ENCODE peak calls at places on chromosomes 16 and 17, in nine cellular contexts. C, D, Z, Q, J, M, O, R and U are unnamed samples.

GRCh38 chr17:64728041-64728695 is 66.1 kb upstream of the SMURF2 start:
- DNase-seq in C (no peak), D (peak), Z (no peak), Q (no peak), J (peak), M (no peak), O (peak), R (no peak), U (no peak)

GRCh38 chr16:13956635-13957196 is 36.8 kb downstream of the ERCC4 start:
- DNase-seq in C (no peak), D (no peak), Z (no peak), Q (no peak), J (no peak), M (no peak), O (no peak), R (no peak), U (no peak)

GRCh38 chr16:28166394-28167208 is 45.2 kb downstream of the XPO6 start:
- DNase-seq in C (no peak), D (no peak), Z (peak), Q (no peak), J (peak), M (no peak), O (no peak), R (peak), U (no peak)

GRCh38 chr17:4895676-4896331 is 3.5 kb upstream of the C17orf107 start:
- DNase-seq in C (no peak), D (peak), Z (no peak), Q (no peak), J (no peak), M (no peak), O (no peak), R (no peak), U (no peak)

GRCh38 chr17:4175921-4176802 is 33.2 kb downstream of the CYB5D2 start:
- DNase-seq in C (no peak), D (no peak), Z (no peak), Q (no peak), J (peak), M (peak), O (peak), R (no peak), U (no peak)

GRCh38 chr17:80316927-80317705 is 56.5 kb downstream of the RNF213 start:
- DNase-seq in C (no peak), D (no peak), Z (no peak), Q (no peak), J (no peak), M (no peak), O (no peak), R (no peak), U (no peak)

GRCh38 chr17:27293359-27293897 is 486 bp upstream of the WSB1 start:
- DNase-seq in C (no peak), D (peak), Z (no peak), Q (no peak), J (no peak), M (no peak), O (no peak), R (no peak), U (no peak)

GRCh38 chr16:4763791-4764190 is 3.2 kb downstream of the ZNF500 start:
- DNase-seq in C (no peak), D (no peak), Z (no peak), Q (no peak), J (no peak), M (no peak), O (no peak), R (no peak), U (no peak)

GRCh38 chr16:88292007-88292940 is 90.5 kb upstream of the ZNF469 start:
- DNase-seq in C (peak), D (no peak), Z (no peak), Q (no peak), J (no peak), M (no peak), O (no peak), R (no peak), U (no peak)

GRCh38 chr17:69363488-69364210 is 36.7 kb upstream of the ABCA5 start:
- DNase-seq in C (no peak), D (no peak), Z (peak), Q (no peak), J (no peak), M (no peak), O (no peak), R (no peak), U (no peak)

GRCh38 chr17:69356625-69357024 is 29.7 kb upstream of the ABCA5 start:
- DNase-seq in C (no peak), D (no peak), Z (no peak), Q (no peak), J (no peak), M (no peak), O (no peak), R (no peak), U (no peak)

GRCh38 chr17:69357701-69358100 is 30.8 kb upstream of the ABCA5 start:
- DNase-seq in C (no peak), D (no peak), Z (peak), Q (no peak), J (no peak), M (no peak), O (peak), R (no peak), U (no peak)

GRCh38 chr17:69361156-69361555 is 34.2 kb upstream of the ABCA5 start:
- DNase-seq in C (no peak), D (no peak), Z (no peak), Q (no peak), J (no peak), M (no peak), O (no peak), R (no peak), U (no peak)

DNA sequence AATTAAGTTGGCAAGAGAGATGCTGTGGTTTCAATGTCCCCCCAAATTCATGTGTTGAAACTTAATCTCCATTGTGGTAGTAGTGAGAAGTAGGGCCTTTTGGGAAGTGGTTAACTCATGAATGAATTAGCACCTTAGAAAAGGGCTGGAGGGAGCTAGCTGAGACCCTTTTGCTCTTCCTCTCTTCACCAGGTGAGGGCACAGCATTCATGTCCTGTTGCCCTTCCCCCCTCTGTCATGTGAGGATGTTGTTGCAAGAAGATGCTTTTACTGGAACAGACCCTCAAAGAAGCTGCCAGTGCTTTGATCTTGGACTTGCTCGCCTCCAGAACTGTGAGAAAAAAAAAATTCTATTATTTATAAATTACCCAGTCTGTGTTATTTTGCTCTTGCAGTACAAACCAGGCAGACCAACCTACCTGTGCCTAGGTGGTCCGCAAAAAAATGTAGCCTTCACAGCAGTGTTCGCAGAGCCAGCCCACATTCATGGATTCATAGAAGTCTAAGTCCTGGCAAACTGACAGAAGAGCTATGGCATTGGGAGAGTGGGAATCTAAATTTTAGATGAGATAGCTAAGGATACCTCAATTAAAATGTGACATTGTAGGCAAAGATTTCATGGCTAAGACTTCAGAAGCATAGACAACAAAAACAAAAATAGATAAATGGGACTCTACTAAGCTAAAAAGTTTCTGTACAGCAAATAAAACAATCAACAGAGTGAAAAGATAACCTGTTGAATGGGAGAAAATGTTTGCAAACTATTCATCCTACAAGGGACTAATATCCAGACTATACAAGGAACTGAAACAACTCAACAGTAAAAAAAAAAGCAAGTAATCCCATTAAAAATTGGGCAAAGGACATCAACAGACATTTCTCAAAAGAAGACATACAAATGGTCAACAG is 32.0 kb upstream of the ABCA5 start:
- DNase-seq in C (no peak), D (no peak), Z (no peak), Q (no peak), J (no peak), M (no peak), O (no peak), R (no peak), U (no peak)
- TF ChIP-seq CTCF in C (no peak), D (no peak), Z (peak), Q (no peak), J (no peak), M (no peak), O (no peak), R (no peak), U (peak)

GRCh38 chr16:29710227-29711219 is 31.5 kb downstream of the QPRT start:
- DNase-seq in C (peak), D (peak), Z (peak), Q (no peak), J (peak), M (no peak), O (peak), R (peak), U (no peak)
- TF ChIP-seq CTCF in C (peak), D (peak), Z (peak), Q (no peak), J (peak), M (peak), O (peak), R (peak), U (peak)

GRCh38 chr16:68367034-68367433 is 56.2 kb downstream of the PRMT7 start:
- DNase-seq in C (peak), D (no peak), Z (peak), Q (no peak), J (peak), M (no peak), O (peak), R (peak), U (no peak)
- TF ChIP-seq CTCF in C (peak), D (no peak), Z (peak), Q (no peak), J (peak), M (peak), O (peak), R (peak), U (peak)

DNA sequence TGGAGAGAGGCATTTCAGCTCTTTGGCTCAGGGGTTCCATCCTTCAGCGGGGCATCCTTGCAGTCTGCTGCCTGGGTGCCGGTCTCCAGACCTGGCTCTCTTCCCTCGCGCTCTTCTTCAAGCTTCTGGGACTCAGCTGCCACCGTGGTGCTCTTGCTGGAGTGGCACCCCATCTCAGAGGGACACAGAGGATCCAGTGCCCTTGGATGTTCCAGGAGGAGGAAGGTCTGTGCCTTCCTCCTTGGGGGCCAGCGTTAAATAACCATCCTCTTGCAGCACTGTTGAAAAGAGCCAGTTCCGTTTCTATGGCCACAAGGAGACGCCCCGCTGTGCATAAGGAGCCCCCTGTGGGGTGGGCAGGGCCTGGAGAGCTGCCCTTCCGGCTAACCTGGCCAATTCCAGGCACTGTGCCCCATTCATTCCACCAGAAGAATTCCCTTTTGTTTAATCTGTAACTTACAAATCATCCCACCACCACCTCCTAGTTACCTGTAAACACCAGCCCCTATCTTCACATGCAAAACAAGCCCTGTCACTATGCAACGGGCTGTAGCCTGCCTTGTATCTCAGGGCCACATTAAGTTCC is 8.6 kb downstream of the CHD9NB start:
- DNase-seq in C (no peak), D (no peak), Z (no peak), Q (peak), J (no peak), M (no peak), O (no peak), R (no peak), U (no peak)
- TF ChIP-seq CTCF in C (no peak), D (no peak), Z (no peak), Q (no peak), J (no peak), M (no peak), O (no peak), R (no peak), U (no peak)

DNA sequence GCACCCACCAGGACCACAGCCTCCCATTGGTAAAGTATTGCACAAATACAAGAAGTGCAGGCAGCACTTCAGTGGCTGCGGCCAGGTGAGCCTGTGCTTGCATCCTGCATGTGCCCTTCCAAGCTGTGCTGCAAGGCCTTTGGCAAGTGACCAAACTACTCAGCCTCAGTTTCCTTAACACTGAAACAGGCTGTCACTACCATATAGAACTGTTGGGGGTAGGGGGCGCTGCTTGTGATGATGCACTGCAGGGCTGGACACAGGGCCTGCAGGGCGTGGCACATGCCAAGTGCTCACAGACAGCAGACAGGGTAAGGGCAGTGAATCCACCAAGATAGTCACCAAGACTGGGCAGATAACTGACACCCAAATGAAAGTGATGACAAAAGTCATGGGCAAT is 65.6 kb upstream of the SREBF1 start:
- DNase-seq in C (no peak), D (no peak), Z (no peak), Q (no peak), J (no peak), M (no peak), O (no peak), R (no peak), U (no peak)
- TF ChIP-seq CTCF in C (no peak), D (no peak), Z (no peak), Q (no peak), J (peak), M (no peak), O (no peak), R (no peak), U (no peak)

GRCh38 chr16:20744922-20745440 is 3.4 kb upstream of the THUMPD1 start:
- DNase-seq in C (no peak), D (no peak), Z (no peak), Q (no peak), J (no peak), M (no peak), O (no peak), R (no peak), U (no peak)

GRCh38 chr16:20743591-20743990 is 2.0 kb upstream of the THUMPD1 start:
- DNase-seq in C (no peak), D (no peak), Z (no peak), Q (no peak), J (no peak), M (no peak), O (no peak), R (no peak), U (no peak)

GRCh38 chr16:20740901-20741491 is 622 bp downstream of the THUMPD1 start:
- DNase-seq in C (peak), D (peak), Z (peak), Q (peak), J (peak), M (peak), O (peak), R (peak), U (peak)

GRCh38 chr16:20740007-20740883 is 1.4 kb downstream of the THUMPD1 start:
- DNase-seq in C (peak), D (no peak), Z (peak), Q (peak), J (peak), M (no peak), O (no peak), R (peak), U (no peak)

DNA sequence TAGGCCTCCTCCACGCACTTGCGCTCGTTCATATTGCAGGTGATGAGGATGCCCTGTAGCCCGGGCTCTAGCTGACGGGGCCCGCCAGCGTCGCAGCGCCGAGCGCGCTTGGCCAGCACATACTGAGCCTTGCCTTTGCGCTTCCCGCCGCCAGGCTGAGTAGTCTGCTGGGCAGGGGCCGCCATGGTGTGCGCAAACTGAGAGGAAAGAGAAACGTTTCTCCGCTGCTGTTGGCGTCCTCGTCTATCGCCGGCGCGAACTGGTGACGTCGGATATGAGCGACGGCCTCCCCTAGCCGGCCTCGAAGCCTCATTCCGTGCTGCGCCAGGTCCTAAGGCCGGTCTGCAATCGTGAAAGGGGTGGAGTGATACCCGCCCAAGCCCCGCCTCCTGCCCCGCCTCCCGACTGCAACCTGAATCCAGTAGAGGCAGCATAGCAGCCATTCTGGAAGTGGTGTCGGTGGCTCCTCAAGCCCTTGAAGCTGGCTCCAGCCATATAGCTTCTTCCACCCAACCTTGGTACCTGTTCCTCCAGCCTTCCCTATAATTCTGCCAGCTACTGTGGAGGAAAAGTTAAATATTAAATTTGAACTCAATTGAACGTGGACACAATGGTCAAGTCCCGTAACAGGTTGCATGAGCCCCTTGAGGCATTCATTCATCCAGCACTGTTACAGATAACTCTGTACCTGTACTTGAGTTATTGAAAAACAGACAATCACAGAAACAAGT is at the start of gene THUMPD1:
- DNase-seq in C (peak), D (peak), Z (peak), Q (peak), J (peak), M (peak), O (peak), R (peak), U (peak)
- TF ChIP-seq CTCF in C (peak), D (no peak), Z (peak), Q (no peak), J (peak), M (no peak), O (no peak), R (peak), U (no peak)

DNA sequence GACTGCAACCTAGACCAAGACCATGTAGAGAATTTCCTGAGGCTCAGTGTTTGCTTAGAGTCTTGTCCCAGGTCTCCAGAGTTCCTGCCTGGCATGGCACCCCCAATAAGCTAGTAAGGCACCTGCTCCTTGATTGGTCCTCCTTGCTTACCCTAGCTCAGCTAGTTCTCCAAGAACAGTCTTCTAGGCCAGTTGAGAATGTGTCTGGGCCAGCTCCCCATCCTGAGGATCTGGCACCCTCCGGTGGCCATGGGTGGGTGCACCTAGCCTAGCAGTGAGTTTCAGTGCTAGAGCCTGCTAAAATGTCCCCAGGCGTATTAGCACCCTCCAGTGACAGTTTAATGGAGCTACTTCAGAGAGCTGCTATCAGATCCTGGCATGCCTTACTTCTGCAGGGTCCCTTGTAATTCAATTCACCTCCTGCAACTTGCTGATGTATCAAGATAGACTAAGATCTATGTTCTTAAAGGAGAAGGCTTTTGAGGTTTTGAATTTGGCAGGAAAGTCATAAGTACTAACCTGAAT is 44.4 kb upstream of the MED13 start:
- DNase-seq in C (peak), D (no peak), Z (peak), Q (no peak), J (peak), M (no peak), O (peak), R (peak), U (no peak)
- TF ChIP-seq CTCF in C (peak), D (no peak), Z (peak), Q (no peak), J (peak), M (no peak), O (peak), R (peak), U (peak)

GRCh38 chr17:77645441-77646430 is 312.8 kb upstream of the TNRC6C start:
- DNase-seq in C (no peak), D (no peak), Z (no peak), Q (no peak), J (no peak), M (no peak), O (no peak), R (no peak), U (peak)

GRCh38 chr17:77651983-77652382 is 306.5 kb upstream of the TNRC6C start:
- DNase-seq in C (no peak), D (no peak), Z (no peak), Q (no peak), J (no peak), M (no peak), O (no peak), R (no peak), U (no peak)

GRCh38 chr17:77654296-77654695 is 304.2 kb upstream of the TNRC6C start:
- DNase-seq in C (no peak), D (no peak), Z (no peak), Q (no peak), J (no peak), M (no peak), O (no peak), R (no peak), U (no peak)

GRCh38 chr17:77647531-77647930 is 311.0 kb upstream of the TNRC6C start:
- DNase-seq in C (no peak), D (no peak), Z (no peak), Q (no peak), J (no peak), M (no peak), O (no peak), R (no peak), U (peak)

GRCh38 chr17:77649717-77650211 is 308.7 kb upstream of the TNRC6C start:
- DNase-seq in C (peak), D (peak), Z (peak), Q (no peak), J (no peak), M (no peak), O (no peak), R (peak), U (no peak)
- TF ChIP-seq CTCF in C (no peak), D (no peak), Z (no peak), Q (no peak), J (no peak), M (no peak), O (no peak), R (no peak), U (no peak)